ENCODE peak calls at places on chromosomes 3 and 15, in five cellular contexts. K is activated T-helper 1 cell treated with anti-CD3 and anti-CD28 coated beads, Interleukin-2, amount 50 U/mL, for 16 hours; I is Caki2; H is GM23248; F is IMR-90. J is an unnamed sample.

GRCh38 chr3:4738737-4739274 is 240.4 kb upstream of the BHLHE40 start:
- DNase-seq in K (no peak), I (no peak), H (peak; percentile 51), F (no peak), J (no peak)

GRCh38 chr15:97648728-97649127 is 311.8 kb upstream of the ARRDC4 start:
- DNase-seq in K (no peak), I (no peak), H (no peak), F (no peak), J (no peak)

GRCh38 chr15:28182731-28183130 is 83.6 kb upstream of the OCA2 start:
- DNase-seq in K (no peak), I (no peak), H (no peak), F (no peak), J (no peak)

GRCh38 chr3:159616234-159616825 is 372.3 kb upstream of the IL12A start:
- DNase-seq in K (no peak), I (peak; percentile 71), H (peak; percentile 75), F (peak; percentile 68), J (peak; percentile 53)

GRCh38 chr3:58861551-58861950 is 188.3 kb downstream of the CFAP20DC start:
- DNase-seq in K (no peak), I (no peak), H (no peak), F (no peak), J (no peak)

GRCh38 chr3:10746001-10746400 is 70.0 kb upstream of the SLC6A11 start:
- DNase-seq in K (no peak), I (no peak), H (no peak), F (no peak), J (no peak)

GRCh38 chr3:9420850-9421549 is 23.6 kb downstream of the SETD5 start:
- DNase-seq in K (no peak), I (peak; percentile 31), H (peak; percentile 54), F (peak; percentile 57), J (no peak)

GRCh38 chr3:1775321-1775720 is 323.3 kb upstream of the CNTN4 start:
- DNase-seq in K (no peak), I (no peak), H (no peak), F (no peak), J (no peak)

GRCh38 chr3:59185586-59186381 is 136.0 kb upstream of the CFAP20DC start:
- DNase-seq in K (no peak), I (peak; percentile 1), H (peak; percentile 47), F (peak; percentile 19), J (no peak)

GRCh38 chr3:157104928-157105652 is 54.9 kb downstream of the CCNL1 start:
- DNase-seq in K (no peak), I (no peak), H (no peak), F (no peak), J (no peak)

GRCh38 chr3:134477938-134478337 is 7.8 kb downstream of the ANAPC13 start:
- DNase-seq in K (no peak), I (peak; percentile 79), H (no peak), F (no peak), J (no peak)

GRCh38 chr3:112302881-112303761 is 9.1 kb upstream of the SLC9C1 start:
- DNase-seq in K (no peak), I (no peak), H (peak; percentile 24), F (peak; percentile 11), J (no peak)

GRCh38 chr15:28984421-28985375 is 98.9 kb downstream of the APBA2 start:
- DNase-seq in K (no peak), I (peak; percentile 58), H (peak; percentile 9), F (peak; percentile 82), J (no peak)

GRCh38 chr3:85007195-85008094 is 48.7 kb downstream of the CADM2 start:
- DNase-seq in K (no peak), I (no peak), H (no peak), F (no peak), J (no peak)

GRCh38 chr3:151203053-151203420 is at the start of gene GPR171:
- DNase-seq in K (peak; percentile 51), I (no peak), H (no peak), F (no peak), J (no peak)

GRCh38 chr15:89119489-89120478 is 31.5 kb downstream of the ABHD2 start:
- DNase-seq in K (no peak), I (peak; percentile 31), H (peak; percentile 82), F (peak; percentile 69), J (no peak)

GRCh38 chr3:141243295-141243707 is 11.7 kb downstream of the PXYLP1 start:
- DNase-seq in K (peak; percentile 15), I (peak; percentile 14), H (peak; percentile 69), F (peak; percentile 36), J (no peak)

GRCh38 chr3:191356586-191357439 is 26.5 kb upstream of the UTS2B start:
- DNase-seq in K (no peak), I (peak; percentile 60), H (peak; percentile 92), F (peak; percentile 63), J (peak; percentile 55)

GRCh38 chr3:136390574-136390973 is 140.4 kb downstream of the PCCB start:
- DNase-seq in K (no peak), I (no peak), H (no peak), F (no peak), J (no peak)